ENCODE peak calls at places on chromosomes 16 and 17, in eight cellular contexts. One of them, this sample, is unnamed.

GRCh38 chr16:75319513-75320401 is 68.3 kb upstream of the BCAR1 start:
- DNase-seq in iPS-NIHi11: no peak
- DNase-seq in NCI-H1105 treated with DMSO at 0.1 percent for 48 hours: no peak
- DNase-seq in COR-L47: no peak
- DNase-seq in H54: no peak
- DNase-seq in WTC11: no peak
- DNase-seq in fibroblast of gingiva: peak
- DNase-seq in hypothalamus: no peak
- DNase-seq in this sample: no peak

GRCh38 chr17:10384175-10384574 is 11.4 kb upstream of the MYH13 start:
- DNase-seq in NCI-H1105 treated with DMSO at 0.1 percent for 48 hours: no peak
- DNase-seq in iPS-NIHi11: no peak
- DNase-seq in fibroblast of gingiva: no peak
- DNase-seq in COR-L47: no peak
- DNase-seq in hypothalamus: no peak
- DNase-seq in WTC11: no peak
- DNase-seq in H54: no peak
- DNase-seq in this sample: no peak

GRCh38 chr17:7932483-7932891 is 481 bp downstream of the CNTROB start:
- DNase-seq in COR-L47: no peak
- DNase-seq in fibroblast of gingiva: peak
- DNase-seq in iPS-NIHi11: peak
- DNase-seq in H54: peak
- DNase-seq in NCI-H1105 treated with DMSO at 0.1 percent for 48 hours: peak
- DNase-seq in hypothalamus: no peak
- DNase-seq in WTC11: peak
- DNase-seq in this sample: no peak

GRCh38 chr17:35141681-35142466 is at the start of gene NLE1:
- DNase-seq in WTC11: peak
- DNase-seq in fibroblast of gingiva: peak
- DNase-seq in H54: peak
- DNase-seq in iPS-NIHi11: peak
- DNase-seq in NCI-H1105 treated with DMSO at 0.1 percent for 48 hours: peak
- DNase-seq in COR-L47: peak
- DNase-seq in hypothalamus: peak
- DNase-seq in this sample: peak

GRCh38 chr17:18854956-18855355 is 3.0 kb upstream of the PRPSAP2 start:
- DNase-seq in NCI-H1105 treated with DMSO at 0.1 percent for 48 hours: no peak
- DNase-seq in iPS-NIHi11: no peak
- DNase-seq in fibroblast of gingiva: no peak
- DNase-seq in hypothalamus: no peak
- DNase-seq in COR-L47: no peak
- DNase-seq in H54: no peak
- DNase-seq in WTC11: no peak
- DNase-seq in this sample: no peak

GRCh38 chr16:88083582-88083981 is 132.3 kb downstream of the BANP start:
- DNase-seq in NCI-H1105 treated with DMSO at 0.1 percent for 48 hours: no peak
- DNase-seq in iPS-NIHi11: no peak
- DNase-seq in WTC11: no peak
- DNase-seq in H54: no peak
- DNase-seq in hypothalamus: no peak
- DNase-seq in fibroblast of gingiva: no peak
- DNase-seq in COR-L47: no peak
- DNase-seq in this sample: no peak

GRCh38 chr16:785563-786535 is 2.3 kb downstream of the RPUSD1 start:
- DNase-seq in hypothalamus: no peak
- DNase-seq in WTC11: peak
- DNase-seq in iPS-NIHi11: peak
- DNase-seq in fibroblast of gingiva: peak
- DNase-seq in H54: no peak
- DNase-seq in NCI-H1105 treated with DMSO at 0.1 percent for 48 hours: no peak
- DNase-seq in COR-L47: peak
- DNase-seq in this sample: no peak

GRCh38 chr16:17777461-17777863 is 306.7 kb upstream of the XYLT1 start:
- DNase-seq in WTC11: no peak
- DNase-seq in fibroblast of gingiva: peak
- DNase-seq in NCI-H1105 treated with DMSO at 0.1 percent for 48 hours: no peak
- DNase-seq in H54: no peak
- DNase-seq in COR-L47: no peak
- DNase-seq in iPS-NIHi11: no peak
- DNase-seq in hypothalamus: no peak
- DNase-seq in this sample: no peak

GRCh38 chr16:72974142-72974769 is 73.7 kb downstream of the ZFHX3 start:
- DNase-seq in hypothalamus: no peak
- DNase-seq in WTC11: no peak
- DNase-seq in iPS-NIHi11: no peak
- DNase-seq in COR-L47: no peak
- DNase-seq in NCI-H1105 treated with DMSO at 0.1 percent for 48 hours: peak
- DNase-seq in H54: no peak
- DNase-seq in fibroblast of gingiva: no peak
- DNase-seq in this sample: no peak

GRCh38 chr16:51762081-51762995 is 611.3 kb upstream of the SALL1 start:
- DNase-seq in iPS-NIHi11: peak
- DNase-seq in COR-L47: peak
- DNase-seq in fibroblast of gingiva: peak
- DNase-seq in WTC11: peak
- DNase-seq in NCI-H1105 treated with DMSO at 0.1 percent for 48 hours: peak
- DNase-seq in H54: peak
- DNase-seq in hypothalamus: peak
- DNase-seq in this sample: peak

GRCh38 chr17:45942284-45942683 is 47.9 kb downstream of the MAPT start:
- DNase-seq in hypothalamus: peak
- DNase-seq in fibroblast of gingiva: peak
- DNase-seq in COR-L47: no peak
- DNase-seq in H54: no peak
- DNase-seq in iPS-NIHi11: peak
- DNase-seq in NCI-H1105 treated with DMSO at 0.1 percent for 48 hours: peak
- DNase-seq in WTC11: no peak
- DNase-seq in this sample: no peak

GRCh38 chr17:82014971-82015310 is 7.7 kb downstream of the CENPX start:
- DNase-seq in fibroblast of gingiva: no peak
- DNase-seq in COR-L47: no peak
- DNase-seq in WTC11: no peak
- DNase-seq in hypothalamus: no peak
- DNase-seq in H54: no peak
- DNase-seq in iPS-NIHi11: no peak
- DNase-seq in NCI-H1105 treated with DMSO at 0.1 percent for 48 hours: no peak
- DNase-seq in this sample: no peak

GRCh38 chr16:75114946-75115825 is 1.4 kb downstream of the LDHD start:
- DNase-seq in fibroblast of gingiva: no peak
- DNase-seq in NCI-H1105 treated with DMSO at 0.1 percent for 48 hours: no peak
- DNase-seq in COR-L47: no peak
- DNase-seq in H54: no peak
- DNase-seq in WTC11: no peak
- DNase-seq in iPS-NIHi11: no peak
- DNase-seq in hypothalamus: no peak
- DNase-seq in this sample: no peak

GRCh38 chr16:53129281-53130192 is 74.7 kb downstream of the CHD9 start:
- DNase-seq in hypothalamus: no peak
- DNase-seq in fibroblast of gingiva: peak
- DNase-seq in WTC11: peak
- DNase-seq in iPS-NIHi11: peak
- DNase-seq in NCI-H1105 treated with DMSO at 0.1 percent for 48 hours: no peak
- DNase-seq in H54: no peak
- DNase-seq in COR-L47: no peak
- DNase-seq in this sample: no peak

GRCh38 chr16:2335286-2335895 is 5.1 kb downstream of the ABCA3 start:
- DNase-seq in H54: no peak
- DNase-seq in COR-L47: no peak
- DNase-seq in hypothalamus: no peak
- DNase-seq in WTC11: no peak
- DNase-seq in iPS-NIHi11: no peak
- DNase-seq in NCI-H1105 treated with DMSO at 0.1 percent for 48 hours: no peak
- DNase-seq in fibroblast of gingiva: no peak
- DNase-seq in this sample: no peak

GRCh38 chr16:58025351-58026138 is at the start of gene MMP15:
- DNase-seq in NCI-H1105 treated with DMSO at 0.1 percent for 48 hours: peak
- DNase-seq in iPS-NIHi11: peak
- DNase-seq in H54: peak
- DNase-seq in WTC11: peak
- DNase-seq in fibroblast of gingiva: peak
- DNase-seq in COR-L47: peak
- DNase-seq in hypothalamus: no peak
- DNase-seq in this sample: peak

GRCh38 chr16:27985981-27986380 is 77.5 kb downstream of the GSG1L start:
- DNase-seq in hypothalamus: no peak
- DNase-seq in iPS-NIHi11: no peak
- DNase-seq in H54: no peak
- DNase-seq in WTC11: no peak
- DNase-seq in NCI-H1105 treated with DMSO at 0.1 percent for 48 hours: no peak
- DNase-seq in fibroblast of gingiva: no peak
- DNase-seq in COR-L47: no peak
- DNase-seq in this sample: no peak

GRCh38 chr16:10625595-10626357 is 45.4 kb upstream of the EMP2 start:
- DNase-seq in iPS-NIHi11: no peak
- DNase-seq in WTC11: no peak
- DNase-seq in NCI-H1105 treated with DMSO at 0.1 percent for 48 hours: no peak
- DNase-seq in H54: no peak
- DNase-seq in fibroblast of gingiva: peak
- DNase-seq in hypothalamus: no peak
- DNase-seq in COR-L47: no peak
- DNase-seq in this sample: no peak

GRCh38 chr17:58233547-58233946 is 4.8 kb upstream of the LPO start:
- DNase-seq in hypothalamus: no peak
- DNase-seq in H54: no peak
- DNase-seq in fibroblast of gingiva: no peak
- DNase-seq in COR-L47: no peak
- DNase-seq in WTC11: no peak
- DNase-seq in iPS-NIHi11: no peak
- DNase-seq in NCI-H1105 treated with DMSO at 0.1 percent for 48 hours: no peak
- DNase-seq in this sample: no peak

GRCh38 chr17:53032861-53033271 is 789.9 kb upstream of the KIF2B start:
- DNase-seq in iPS-NIHi11: peak
- DNase-seq in hypothalamus: no peak
- DNase-seq in H54: no peak
- DNase-seq in fibroblast of gingiva: no peak
- DNase-seq in WTC11: peak
- DNase-seq in NCI-H1105 treated with DMSO at 0.1 percent for 48 hours: peak
- DNase-seq in COR-L47: peak
- DNase-seq in this sample: peak

GRCh38 chr16:22191966-22192260 is 14.2 kb upstream of the EEF2K start:
- DNase-seq in fibroblast of gingiva: no peak
- DNase-seq in iPS-NIHi11: no peak
- DNase-seq in NCI-H1105 treated with DMSO at 0.1 percent for 48 hours: peak
- DNase-seq in hypothalamus: no peak
- DNase-seq in H54: no peak
- DNase-seq in WTC11: no peak
- DNase-seq in COR-L47: no peak
- DNase-seq in this sample: no peak

GRCh38 chr17:27959382-27959709 is 66.2 kb upstream of the LYRM9 start:
- DNase-seq in COR-L47: no peak
- DNase-seq in H54: no peak
- DNase-seq in hypothalamus: no peak
- DNase-seq in WTC11: no peak
- DNase-seq in NCI-H1105 treated with DMSO at 0.1 percent for 48 hours: no peak
- DNase-seq in iPS-NIHi11: no peak
- DNase-seq in fibroblast of gingiva: no peak
- DNase-seq in this sample: no peak

GRCh38 chr16:12406840-12407690 is 396.6 kb downstream of the CPPED1 start:
- DNase-seq in fibroblast of gingiva: peak
- DNase-seq in NCI-H1105 treated with DMSO at 0.1 percent for 48 hours: no peak
- DNase-seq in H54: peak
- DNase-seq in COR-L47: no peak
- DNase-seq in WTC11: no peak
- DNase-seq in hypothalamus: no peak
- DNase-seq in iPS-NIHi11: no peak
- DNase-seq in this sample: no peak

GRCh38 chr16:82229800-82230619 is 60.0 kb upstream of the MPHOSPH6 start:
- DNase-seq in hypothalamus: peak
- DNase-seq in fibroblast of gingiva: peak
- DNase-seq in H54: peak
- DNase-seq in iPS-NIHi11: peak
- DNase-seq in WTC11: peak
- DNase-seq in NCI-H1105 treated with DMSO at 0.1 percent for 48 hours: peak
- DNase-seq in COR-L47: peak
- DNase-seq in this sample: peak

GRCh38 chr17:74433421-74434121 is 1.7 kb downstream of the GPRC5C start:
- DNase-seq in WTC11: no peak
- DNase-seq in hypothalamus: no peak
- DNase-seq in H54: no peak
- DNase-seq in NCI-H1105 treated with DMSO at 0.1 percent for 48 hours: no peak
- DNase-seq in COR-L47: no peak
- DNase-seq in iPS-NIHi11: peak
- DNase-seq in fibroblast of gingiva: no peak
- DNase-seq in this sample: no peak

GRCh38 chr17:40605301-40605700 is 40.0 kb upstream of the CCR7 start:
- DNase-seq in hypothalamus: no peak
- DNase-seq in NCI-H1105 treated with DMSO at 0.1 percent for 48 hours: no peak
- DNase-seq in H54: no peak
- DNase-seq in iPS-NIHi11: no peak
- DNase-seq in COR-L47: no peak
- DNase-seq in WTC11: no peak
- DNase-seq in fibroblast of gingiva: no peak
- DNase-seq in this sample: no peak

GRCh38 chr16:12459401-12459791 is 344.3 kb downstream of the CPPED1 start:
- DNase-seq in NCI-H1105 treated with DMSO at 0.1 percent for 48 hours: no peak
- DNase-seq in COR-L47: no peak
- DNase-seq in iPS-NIHi11: no peak
- DNase-seq in fibroblast of gingiva: no peak
- DNase-seq in hypothalamus: no peak
- DNase-seq in WTC11: no peak
- DNase-seq in H54: no peak
- DNase-seq in this sample: no peak

GRCh38 chr17:80389011-80389995 is 25.7 kb upstream of the ENDOV start:
- DNase-seq in iPS-NIHi11: no peak
- DNase-seq in fibroblast of gingiva: no peak
- DNase-seq in WTC11: no peak
- DNase-seq in COR-L47: no peak
- DNase-seq in hypothalamus: no peak
- DNase-seq in NCI-H1105 treated with DMSO at 0.1 percent for 48 hours: no peak
- DNase-seq in H54: no peak
- DNase-seq in this sample: no peak

GRCh38 chr16:47424846-47425245 is 36.0 kb downstream of the ITFG1 start:
- DNase-seq in NCI-H1105 treated with DMSO at 0.1 percent for 48 hours: no peak
- DNase-seq in WTC11: peak
- DNase-seq in fibroblast of gingiva: no peak
- DNase-seq in iPS-NIHi11: peak
- DNase-seq in hypothalamus: no peak
- DNase-seq in COR-L47: no peak
- DNase-seq in H54: no peak
- DNase-seq in this sample: no peak

GRCh38 chr17:17352836-17353624 is 49.9 kb downstream of the NT5M start:
- DNase-seq in NCI-H1105 treated with DMSO at 0.1 percent for 48 hours: no peak
- DNase-seq in H54: no peak
- DNase-seq in fibroblast of gingiva: no peak
- DNase-seq in COR-L47: no peak
- DNase-seq in iPS-NIHi11: no peak
- DNase-seq in hypothalamus: no peak
- DNase-seq in WTC11: no peak
- DNase-seq in this sample: no peak

GRCh38 chr17:83192161-83192788 is 112.9 kb downstream of the METRNL start:
- DNase-seq in COR-L47: no peak
- DNase-seq in fibroblast of gingiva: peak
- DNase-seq in iPS-NIHi11: no peak
- DNase-seq in hypothalamus: no peak
- DNase-seq in WTC11: peak
- DNase-seq in H54: no peak
- DNase-seq in NCI-H1105 treated with DMSO at 0.1 percent for 48 hours: no peak
- DNase-seq in this sample: no peak

GRCh38 chr17:65813306-65813705 is 251.9 kb upstream of the AXIN2 start:
- DNase-seq in iPS-NIHi11: no peak
- DNase-seq in NCI-H1105 treated with DMSO at 0.1 percent for 48 hours: no peak
- DNase-seq in hypothalamus: no peak
- DNase-seq in fibroblast of gingiva: peak
- DNase-seq in COR-L47: no peak
- DNase-seq in WTC11: no peak
- DNase-seq in H54: no peak
- DNase-seq in this sample: no peak

GRCh38 chr17:4609761-4610160 is 25.4 kb downstream of the SMTNL2 start:
- DNase-seq in hypothalamus: no peak
- DNase-seq in WTC11: no peak
- DNase-seq in NCI-H1105 treated with DMSO at 0.1 percent for 48 hours: no peak
- DNase-seq in H54: no peak
- DNase-seq in COR-L47: no peak
- DNase-seq in fibroblast of gingiva: no peak
- DNase-seq in iPS-NIHi11: peak
- DNase-seq in this sample: no peak

GRCh38 chr16:30382398-30383015 is at the start of gene SEPTIN1:
- DNase-seq in H54: no peak
- DNase-seq in fibroblast of gingiva: no peak
- DNase-seq in hypothalamus: no peak
- DNase-seq in WTC11: no peak
- DNase-seq in COR-L47: no peak
- DNase-seq in NCI-H1105 treated with DMSO at 0.1 percent for 48 hours: no peak
- DNase-seq in iPS-NIHi11: no peak
- DNase-seq in this sample: no peak